ENCODE peak calls at places on chromosomes 1 and 21, in six cellular contexts. I is NB4, K is K562, E is A549, Q is GM12878, P is HepG2. A is an unnamed sample.

GRCh38 chr1:158002630-158003408 is 9.4 kb downstream of the KIRREL1 start:
- DNase-seq in P (no peak), I (no peak), E (no peak), Q (no peak), K (no peak), A (no peak)

GRCh38 chr1:162087118-162087517 is 17.6 kb downstream of the NOS1AP start:
- DNase-seq in P (no peak), K (no peak), I (peak), E (no peak), Q (no peak), A (peak)

GRCh38 chr1:246066553-246066952 is 440.5 kb downstream of the SMYD3 start:
- DNase-seq in P (no peak), E (no peak), Q (no peak), I (no peak), K (no peak), A (no peak)

GRCh38 chr1:9473032-9473792 is 66.1 kb upstream of the SLC25A33 start:
- DNase-seq in Q (no peak), I (peak), E (peak), K (peak), P (no peak), A (peak)

GRCh38 chr1:29698033-29698432 is 461.7 kb downstream of the PTPRU start:
- DNase-seq in I (peak), E (peak), P (peak), Q (no peak), K (peak), A (no peak)

GRCh38 chr1:235923466-235924008 is 56.8 kb upstream of the LYST start:
- DNase-seq in P (no peak), I (no peak), Q (no peak), E (no peak), K (no peak), A (no peak)

GRCh38 chr21:45788635-45789506 is 145.3 kb downstream of the PCBP3 start:
- DNase-seq in E (no peak), Q (no peak), I (no peak), P (no peak), K (no peak), A (no peak)

GRCh38 chr1:43545686-43546387 is 15.2 kb downstream of the PTPRF start:
- DNase-seq in P (peak), K (peak), E (peak), I (peak), Q (no peak), A (peak)

GRCh38 chr1:58620259-58620658 is 43.2 kb upstream of the TACSTD2 start:
- DNase-seq in I (no peak), P (peak), E (no peak), Q (no peak), K (no peak), A (no peak)

GRCh38 chr1:234961468-234962339 is 166.9 kb downstream of the TOMM20 start:
- DNase-seq in I (peak), Q (no peak), E (no peak), K (no peak), P (no peak), A (peak)

GRCh38 chr1:162910161-162910560 is 49.2 kb upstream of the CCDC190 start:
- DNase-seq in Q (no peak), P (no peak), K (no peak), I (no peak), E (no peak), A (no peak)

GRCh38 chr1:47870480-47870879 is 126.7 kb downstream of the TRABD2B start:
- DNase-seq in I (no peak), Q (no peak), P (no peak), E (no peak), K (no peak), A (no peak)

GRCh38 chr1:43973981-43974442 is 748 bp upstream of the ATP6V0B start:
- DNase-seq in K (no peak), P (no peak), I (no peak), E (peak), Q (no peak), A (no peak)

GRCh38 chr1:239909894-239910293 is 181.8 kb upstream of the FMN2 start:
- DNase-seq in P (no peak), K (no peak), Q (no peak), E (no peak), I (peak), A (no peak)

GRCh38 chr1:185813401-185813979 is 79.3 kb downstream of the HMCN1 start:
- DNase-seq in K (peak), Q (no peak), P (peak), I (peak), E (peak), A (peak)

GRCh38 chr1:170032531-170033295 is 41.8 kb downstream of the KIFAP3 start:
- DNase-seq in K (no peak), I (no peak), Q (no peak), E (no peak), P (no peak), A (no peak)

GRCh38 chr21:22120616-22121266 is 1122.5 kb downstream of the NCAM2 start:
- DNase-seq in P (no peak), Q (no peak), I (peak), E (no peak), K (peak), A (no peak)

GRCh38 chr1:154264454-154264853 is 8.0 kb upstream of the HAX1 start:
- DNase-seq in Q (no peak), I (no peak), P (no peak), E (no peak), K (no peak), A (no peak)

GRCh38 chr1:230159580-230159979 is 92.5 kb downstream of the GALNT2 start:
- DNase-seq in P (peak), E (no peak), I (no peak), K (no peak), Q (no peak), A (no peak)

GRCh38 chr1:9070421-9071015 is 1.1 kb upstream of the SLC2A5 start:
- DNase-seq in E (no peak), Q (no peak), I (no peak), K (no peak), P (no peak), A (no peak)

GRCh38 chr21:25561668-25562641 is 45.3 kb downstream of the MRPL39 start:
- DNase-seq in P (no peak), K (no peak), Q (peak), I (peak), E (no peak), A (peak)

GRCh38 chr1:205582471-205583291 is 49.1 kb downstream of the ELK4 start:
- DNase-seq in E (no peak), P (no peak), Q (no peak), K (no peak), I (no peak), A (peak)

GRCh38 chr1:201937624-201938212 is 8.6 kb downstream of the LMOD1 start:
- DNase-seq in Q (no peak), K (no peak), P (no peak), I (no peak), E (no peak), A (peak)

GRCh38 chr1:1463312-1463711 is 8.3 kb upstream of the ATAD3B start:
- DNase-seq in I (no peak), Q (no peak), E (no peak), P (no peak), K (no peak), A (no peak)

GRCh38 chr1:181344091-181344490 is 139.2 kb upstream of the CACNA1E start:
- DNase-seq in E (no peak), I (no peak), P (no peak), Q (no peak), K (no peak), A (no peak)

GRCh38 chr1:155069551-155070391 is 6.2 kb downstream of the EFNA4 start:
- DNase-seq in I (no peak), Q (no peak), K (no peak), E (no peak), P (no peak), A (no peak)

GRCh38 chr1:29784276-29785136 is 548.2 kb downstream of the PTPRU start:
- DNase-seq in I (no peak), E (no peak), K (no peak), Q (no peak), P (no peak), A (no peak)

GRCh38 chr1:38942664-38943428 is 1.2 kb upstream of the RHBDL2 start:
- DNase-seq in Q (no peak), E (no peak), P (peak), I (no peak), K (no peak), A (no peak)

GRCh38 chr1:159879977-159880376 is 17.5 kb upstream of the VSIG8 start:
- DNase-seq in E (no peak), P (no peak), K (peak), I (peak), Q (no peak), A (no peak)

GRCh38 chr1:160177667-160178066 is 12.7 kb upstream of the CASQ1 start:
- DNase-seq in P (no peak), Q (no peak), E (no peak), I (no peak), K (no peak), A (no peak)

GRCh38 chr1:81453971-81454370 is 346.8 kb upstream of the ADGRL2 start:
- DNase-seq in P (no peak), E (no peak), I (no peak), Q (no peak), K (no peak), A (no peak)

GRCh38 chr1:152050886-152051764 is 14.3 kb upstream of the S100A11 start:
- DNase-seq in I (peak), K (peak), E (no peak), Q (no peak), P (no peak), A (no peak)

GRCh38 chr1:117670996-117671780 is 65.3 kb downstream of the TENT5C start:
- DNase-seq in P (no peak), I (no peak), Q (no peak), E (no peak), K (no peak), A (peak)

GRCh38 chr1:246565751-246566127 is 322 bp downstream of the TFB2M start:
- DNase-seq in I (no peak), P (peak), Q (no peak), K (no peak), E (no peak), A (no peak)

GRCh38 chr1:162072770-162073169 is 3.3 kb downstream of the NOS1AP start:
- DNase-seq in E (no peak), Q (no peak), K (no peak), P (no peak), I (no peak), A (peak)

GRCh38 chr1:181704556-181704955 is 221.2 kb downstream of the CACNA1E start:
- DNase-seq in E (no peak), P (no peak), K (no peak), I (no peak), Q (no peak), A (no peak)

GRCh38 chr1:86155807-86156561 is 588 bp downstream of the COL24A1 start:
- DNase-seq in P (no peak), Q (no peak), E (no peak), I (no peak), K (no peak), A (peak)

GRCh38 chr1:53577141-53578100 is 118.2 kb downstream of the DMRTB1 start:
- DNase-seq in Q (no peak), P (no peak), I (no peak), E (no peak), K (no peak), A (no peak)
- TF ChIP-seq CTCF in Q (no peak), P (peak), I (no peak), E (no peak), K (peak), A (no peak)

DNA sequence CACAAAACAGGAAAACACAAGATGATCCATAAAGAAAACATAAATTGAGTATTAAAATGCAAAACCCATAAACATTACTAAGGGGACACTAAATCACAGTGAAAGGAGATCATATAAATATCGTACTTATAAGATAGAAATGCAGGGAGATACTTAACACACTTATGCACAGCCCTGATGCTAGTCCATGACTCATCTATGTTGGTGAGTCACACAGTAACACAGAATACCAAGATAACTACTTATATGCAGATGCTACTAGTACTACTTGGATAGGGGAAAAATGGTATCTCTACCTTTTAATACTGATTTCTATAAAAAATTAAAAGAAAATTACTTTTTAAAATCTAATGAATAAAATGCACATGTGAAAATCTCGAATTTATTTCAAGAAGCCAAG is 341.2 kb downstream of the KCNH1 start:
- DNase-seq in E (peak), K (no peak), P (no peak), I (peak), Q (no peak), A (no peak)
- TF ChIP-seq MYC in E (no peak), K (no peak), P (no peak), I (no peak), Q (no peak), A (no peak)

GRCh38 chr1:220928320-220928719 is 49.1 kb downstream of the HLX start:
- DNase-seq in E (no peak), I (no peak), P (no peak), K (no peak), Q (no peak), A (no peak)

GRCh38 chr1:220927442-220927841 is 48.2 kb downstream of the HLX start:
- DNase-seq in I (no peak), K (peak), Q (no peak), P (no peak), E (no peak), A (no peak)

GRCh38 chr1:220926146-220926545 is 46.9 kb downstream of the HLX start:
- DNase-seq in I (no peak), Q (no peak), P (no peak), K (no peak), E (no peak), A (no peak)

GRCh38 chr1:220928725-220929297 is 49.6 kb downstream of the HLX start:
- DNase-seq in Q (no peak), I (no peak), P (no peak), E (no peak), K (no peak), A (no peak)

DNA sequence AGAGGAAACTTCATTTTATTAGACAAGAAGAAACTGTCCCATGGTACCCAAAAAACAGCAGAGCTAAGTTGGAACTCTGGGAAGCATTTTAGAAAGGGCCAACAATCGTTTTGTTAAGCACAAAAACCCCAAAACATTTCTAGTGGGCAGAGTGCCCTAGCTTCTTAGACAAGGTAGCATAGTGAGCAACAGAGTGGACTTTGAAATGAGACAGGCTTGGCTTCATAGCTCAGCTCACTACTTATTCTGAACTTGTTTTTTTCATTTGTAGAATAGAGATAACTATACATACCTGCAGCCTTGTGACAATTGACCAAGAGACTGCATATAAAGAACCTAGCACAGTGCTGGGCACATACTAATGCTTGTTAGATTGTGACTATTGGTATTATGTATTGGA is 50.1 kb downstream of the HLX start:
- DNase-seq in Q (no peak), E (no peak), K (no peak), P (no peak), I (no peak), A (no peak)
- TF ChIP-seq CTCF in Q (no peak), E (no peak), K (no peak), P (no peak), I (no peak), A (no peak)

DNA sequence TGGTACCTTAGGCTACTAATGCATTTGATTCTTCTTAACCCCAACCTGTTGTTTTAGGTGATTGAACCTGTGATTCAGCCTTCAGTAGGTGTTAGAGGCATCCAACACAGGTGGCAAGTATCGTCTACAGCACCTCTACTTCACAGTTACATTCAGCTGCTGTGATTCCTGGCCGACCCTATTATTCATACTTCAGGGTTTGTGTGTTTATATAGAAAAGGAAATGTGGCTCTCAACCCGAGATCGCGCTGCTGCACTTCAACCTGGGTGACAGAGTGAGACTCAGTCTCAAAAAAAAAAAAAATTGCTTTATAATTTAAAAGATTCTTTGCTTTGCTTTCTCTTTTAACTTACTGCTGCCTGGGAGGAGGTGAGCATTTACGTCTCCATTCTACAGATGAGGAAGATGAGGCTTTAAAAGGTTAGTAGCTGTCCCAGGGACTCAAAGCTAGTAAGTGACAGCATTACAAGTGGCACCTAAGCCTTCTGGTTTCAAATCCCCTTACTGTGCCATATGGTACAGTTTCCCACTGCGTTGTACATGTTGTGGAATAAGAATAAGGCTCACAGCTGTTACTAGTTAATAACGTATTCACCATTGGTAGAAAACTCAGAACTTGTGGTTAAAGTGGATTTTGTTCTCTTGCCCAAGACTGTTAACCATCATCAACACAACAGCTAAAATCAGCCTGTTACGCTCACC is 9.9 kb upstream of the GPR25 start:
- DNase-seq in P (no peak), I (no peak), K (no peak), E (no peak), Q (peak), A (no peak)
- TF ChIP-seq MYC in P (no peak), I (no peak), K (no peak), E (no peak), Q (no peak), A (no peak)

DNA sequence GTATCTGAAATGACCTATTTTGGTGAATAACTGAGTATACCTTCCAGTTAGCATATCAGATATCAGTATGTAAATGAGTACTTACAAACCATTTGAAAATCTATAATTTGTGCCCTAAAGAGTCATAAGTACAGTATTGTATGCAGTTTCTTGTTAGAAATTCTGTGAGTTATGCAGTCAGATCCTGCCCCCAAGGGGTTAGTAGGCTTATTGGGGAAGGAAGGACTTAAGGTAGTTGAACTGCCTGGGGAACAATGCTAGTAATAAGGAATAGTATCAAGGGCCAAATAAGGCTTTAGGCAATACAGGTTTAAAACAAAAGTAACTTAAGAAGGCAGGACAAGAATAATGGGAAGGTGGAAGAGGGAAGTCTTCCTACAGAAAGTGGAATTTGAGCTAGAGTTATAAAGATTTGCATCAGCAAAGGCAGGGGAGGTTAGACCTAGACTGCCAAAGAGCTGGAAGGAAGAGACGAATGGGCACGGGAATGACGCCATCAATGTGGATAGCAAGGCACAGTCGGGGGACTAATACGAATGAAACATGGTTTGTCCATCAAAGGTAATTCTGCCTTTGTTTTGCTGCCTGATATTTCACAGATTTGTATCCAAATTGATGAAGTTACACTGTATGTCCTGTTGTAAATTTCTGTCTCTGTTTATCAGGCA is 182.9 kb upstream of the DPYD start:
- DNase-seq in K (no peak), I (peak), E (no peak), P (no peak), Q (no peak), A (no peak)
- TF ChIP-seq CTCF in K (no peak), I (no peak), E (peak), P (no peak), Q (no peak), A (no peak)

DNA sequence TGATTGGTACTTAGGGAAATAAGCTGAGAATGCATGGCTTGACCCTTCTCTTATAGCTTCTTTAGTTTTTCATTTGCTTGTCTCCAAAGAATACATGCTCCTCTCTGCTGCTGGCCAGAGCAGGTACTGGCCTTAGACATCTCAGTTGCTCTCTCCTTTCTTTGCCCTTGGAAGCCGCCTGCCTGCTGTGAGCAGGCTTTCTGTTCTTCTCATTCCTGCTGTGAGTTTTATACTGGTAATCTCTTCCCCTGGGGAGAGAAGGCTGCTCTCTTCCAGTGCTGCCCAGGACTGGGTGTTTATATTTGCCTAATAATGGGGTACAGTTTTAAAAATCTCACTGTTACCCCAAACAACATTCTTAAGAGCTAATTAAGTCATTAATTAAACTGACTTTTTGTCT is 323.5 kb upstream of the LRRC7 start:
- DNase-seq in K (no peak), P (no peak), Q (no peak), E (no peak), I (no peak), A (no peak)
- TF ChIP-seq MYC in K (no peak), P (no peak), Q (no peak), E (no peak), I (no peak), A (no peak)